ENCODE peak calls at places on chromosomes 5 and 9, in six cellular contexts. One of them, this sample, is unnamed.

GRCh38 chr9:33932078-33932807 is 115.3 kb downstream of the UBE2R2 start:
- DNase-seq in endothelial cell of umbilical vein: no peak
- DNase-seq in H1: no peak
- DNase-seq in fibroblast of lung: no peak
- DNase-seq in neural progenitor cell: no peak
- DNase-seq in HCT116: no peak
- DNase-seq in this sample: no peak

GRCh38 chr9:21688108-21689102 is 114.0 kb upstream of the MTAP start:
- DNase-seq in endothelial cell of umbilical vein: peak
- DNase-seq in fibroblast of lung: peak
- DNase-seq in H1: no peak
- DNase-seq in HCT116: no peak
- DNase-seq in neural progenitor cell: no peak
- DNase-seq in this sample: no peak

GRCh38 chr5:74382864-74383618 is 257.5 kb downstream of the ENC1 start:
- DNase-seq in H1: no peak
- DNase-seq in fibroblast of lung: peak
- DNase-seq in endothelial cell of umbilical vein: no peak
- DNase-seq in neural progenitor cell: no peak
- DNase-seq in HCT116: no peak
- DNase-seq in this sample: no peak

GRCh38 chr5:143931389-143931984 is 119.5 kb downstream of the HMHB1 start:
- DNase-seq in endothelial cell of umbilical vein: no peak
- DNase-seq in HCT116: no peak
- DNase-seq in fibroblast of lung: no peak
- DNase-seq in neural progenitor cell: peak
- DNase-seq in H1: no peak
- DNase-seq in this sample: no peak

GRCh38 chr5:151357792-151358191 is 10.4 kb upstream of the SLC36A2 start:
- DNase-seq in endothelial cell of umbilical vein: no peak
- DNase-seq in HCT116: no peak
- DNase-seq in H1: no peak
- DNase-seq in fibroblast of lung: no peak
- DNase-seq in neural progenitor cell: no peak
- DNase-seq in this sample: no peak

GRCh38 chr9:111839387-111839786 is 44.6 kb upstream of the SHOC1 start:
- DNase-seq in HCT116: no peak
- DNase-seq in neural progenitor cell: no peak
- DNase-seq in endothelial cell of umbilical vein: peak
- DNase-seq in fibroblast of lung: peak
- DNase-seq in H1: no peak
- DNase-seq in this sample: no peak

GRCh38 chr9:84153885-84154284 is 173.3 kb downstream of the RMI1 start:
- DNase-seq in neural progenitor cell: no peak
- DNase-seq in fibroblast of lung: peak
- DNase-seq in H1: no peak
- DNase-seq in HCT116: no peak
- DNase-seq in endothelial cell of umbilical vein: no peak
- DNase-seq in this sample: no peak

GRCh38 chr5:42991477-42992034 is 48.6 kb downstream of the ANXA2R start:
- DNase-seq in H1: no peak
- DNase-seq in fibroblast of lung: peak
- DNase-seq in neural progenitor cell: no peak
- DNase-seq in HCT116: no peak
- DNase-seq in endothelial cell of umbilical vein: no peak
- DNase-seq in this sample: no peak

GRCh38 chr9:111798786-111799185 is 4.0 kb upstream of the SHOC1 start:
- DNase-seq in HCT116: no peak
- DNase-seq in endothelial cell of umbilical vein: no peak
- DNase-seq in H1: no peak
- DNase-seq in fibroblast of lung: peak
- DNase-seq in neural progenitor cell: no peak
- DNase-seq in this sample: no peak

GRCh38 chr5:142356318-142356715 is 31.5 kb upstream of the SPRY4 start:
- DNase-seq in endothelial cell of umbilical vein: no peak
- DNase-seq in H1: no peak
- DNase-seq in neural progenitor cell: no peak
- DNase-seq in HCT116: no peak
- DNase-seq in fibroblast of lung: peak
- DNase-seq in this sample: peak

GRCh38 chr5:180128671-180129261 is 57.2 kb upstream of the RNF130 start:
- DNase-seq in fibroblast of lung: no peak
- DNase-seq in HCT116: no peak
- DNase-seq in endothelial cell of umbilical vein: no peak
- DNase-seq in neural progenitor cell: no peak
- DNase-seq in H1: no peak
- DNase-seq in this sample: no peak

GRCh38 chr9:136551401-136552116 is 5.7 kb upstream of the NOTCH1 start:
- DNase-seq in endothelial cell of umbilical vein: peak
- DNase-seq in HCT116: no peak
- DNase-seq in neural progenitor cell: peak
- DNase-seq in fibroblast of lung: peak
- DNase-seq in H1: no peak
- DNase-seq in this sample: no peak

GRCh38 chr5:150490296-150490669 is 17.6 kb upstream of the NDST1 start:
- DNase-seq in HCT116: no peak
- DNase-seq in neural progenitor cell: no peak
- DNase-seq in fibroblast of lung: no peak
- DNase-seq in H1: no peak
- DNase-seq in endothelial cell of umbilical vein: no peak
- DNase-seq in this sample: no peak

GRCh38 chr9:137234055-137234697 is 3.5 kb downstream of the SLC34A3 start:
- DNase-seq in neural progenitor cell: no peak
- DNase-seq in fibroblast of lung: no peak
- DNase-seq in HCT116: no peak
- DNase-seq in H1: no peak
- DNase-seq in endothelial cell of umbilical vein: no peak
- DNase-seq in this sample: no peak

GRCh38 chr9:125701351-125701750 is 5.7 kb downstream of the MAPKAP1 start:
- DNase-seq in endothelial cell of umbilical vein: no peak
- DNase-seq in H1: no peak
- DNase-seq in fibroblast of lung: peak
- DNase-seq in neural progenitor cell: no peak
- DNase-seq in HCT116: no peak
- DNase-seq in this sample: no peak

GRCh38 chr5:89309268-89309667 is 426.3 kb upstream of the MEF2C start:
- DNase-seq in H1: no peak
- DNase-seq in neural progenitor cell: no peak
- DNase-seq in HCT116: no peak
- DNase-seq in fibroblast of lung: no peak
- DNase-seq in endothelial cell of umbilical vein: no peak
- DNase-seq in this sample: no peak

GRCh38 chr5:54985301-54986268 is at the start of gene ESM1:
- DNase-seq in fibroblast of lung: peak
- DNase-seq in HCT116: no peak
- DNase-seq in neural progenitor cell: no peak
- DNase-seq in endothelial cell of umbilical vein: peak
- DNase-seq in H1: no peak
- DNase-seq in this sample: no peak

GRCh38 chr5:172647341-172648007 is 6.4 kb downstream of the NEURL1B start:
- DNase-seq in H1: no peak
- DNase-seq in neural progenitor cell: no peak
- DNase-seq in HCT116: no peak
- DNase-seq in endothelial cell of umbilical vein: no peak
- DNase-seq in fibroblast of lung: no peak
- DNase-seq in this sample: no peak

GRCh38 chr5:137320056-137321045 is 178.8 kb downstream of the SPOCK1 start:
- DNase-seq in endothelial cell of umbilical vein: peak
- DNase-seq in H1: no peak
- DNase-seq in neural progenitor cell: peak
- DNase-seq in HCT116: peak
- DNase-seq in fibroblast of lung: peak
- DNase-seq in this sample: peak

GRCh38 chr5:72149742-72150141 is 42.5 kb downstream of the MAP1B start:
- DNase-seq in endothelial cell of umbilical vein: no peak
- DNase-seq in fibroblast of lung: no peak
- DNase-seq in HCT116: no peak
- DNase-seq in H1: no peak
- DNase-seq in neural progenitor cell: no peak
- DNase-seq in this sample: no peak

GRCh38 chr9:91809581-91810285 is 140.3 kb downstream of the ROR2 start:
- DNase-seq in HCT116: no peak
- DNase-seq in endothelial cell of umbilical vein: no peak
- DNase-seq in fibroblast of lung: peak
- DNase-seq in neural progenitor cell: no peak
- DNase-seq in H1: no peak
- DNase-seq in this sample: no peak

GRCh38 chr5:17228833-17229291 is 11.4 kb downstream of the BASP1 start:
- DNase-seq in H1: no peak
- DNase-seq in endothelial cell of umbilical vein: peak
- DNase-seq in neural progenitor cell: no peak
- DNase-seq in fibroblast of lung: peak
- DNase-seq in HCT116: no peak
- DNase-seq in this sample: no peak

GRCh38 chr9:137435980-137436760 is 5.0 kb downstream of the ENTPD8 start:
- DNase-seq in endothelial cell of umbilical vein: no peak
- DNase-seq in H1: no peak
- DNase-seq in fibroblast of lung: peak
- DNase-seq in HCT116: peak
- DNase-seq in neural progenitor cell: no peak
- DNase-seq in this sample: no peak

GRCh38 chr9:99998266-99998665 is 91.8 kb downstream of the STX17 start:
- DNase-seq in endothelial cell of umbilical vein: no peak
- DNase-seq in fibroblast of lung: no peak
- DNase-seq in neural progenitor cell: no peak
- DNase-seq in H1: no peak
- DNase-seq in HCT116: no peak
- DNase-seq in this sample: no peak

GRCh38 chr5:50709471-50709870 is 43.0 kb downstream of the PARP8 start:
- DNase-seq in neural progenitor cell: no peak
- DNase-seq in HCT116: no peak
- DNase-seq in endothelial cell of umbilical vein: no peak
- DNase-seq in fibroblast of lung: peak
- DNase-seq in H1: no peak
- DNase-seq in this sample: no peak

GRCh38 chr9:129290606-129291005 is 112.5 kb upstream of the IER5L start:
- DNase-seq in H1: no peak
- DNase-seq in neural progenitor cell: no peak
- DNase-seq in HCT116: no peak
- DNase-seq in endothelial cell of umbilical vein: no peak
- DNase-seq in fibroblast of lung: no peak
- DNase-seq in this sample: no peak

GRCh38 chr5:72494700-72495124 is 12.5 kb downstream of the ZNF366 start:
- DNase-seq in HCT116: no peak
- DNase-seq in endothelial cell of umbilical vein: no peak
- DNase-seq in neural progenitor cell: no peak
- DNase-seq in fibroblast of lung: no peak
- DNase-seq in H1: no peak
- DNase-seq in this sample: peak

GRCh38 chr5:76952795-76953536 is at the start of gene CRHBP:
- DNase-seq in fibroblast of lung: no peak
- DNase-seq in HCT116: no peak
- DNase-seq in neural progenitor cell: peak
- DNase-seq in H1: no peak
- DNase-seq in endothelial cell of umbilical vein: no peak
- DNase-seq in this sample: no peak
- TF ChIP-seq EZH2 in fibroblast of lung: peak
- TF ChIP-seq EZH2 in HCT116: no peak
- TF ChIP-seq EZH2 in neural progenitor cell: no peak
- TF ChIP-seq EZH2 in H1: no peak
- TF ChIP-seq EZH2 in endothelial cell of umbilical vein: no peak
- TF ChIP-seq EZH2 in this sample: no peak

GRCh38 chr9:94639045-94639995 is at the start of gene FBP1:
- DNase-seq in HCT116: no peak
- DNase-seq in neural progenitor cell: peak
- DNase-seq in fibroblast of lung: peak
- DNase-seq in H1: no peak
- DNase-seq in endothelial cell of umbilical vein: peak
- DNase-seq in this sample: no peak
- H3K9ac ChIP-seq in HCT116: no peak
- H3K9ac ChIP-seq in neural progenitor cell: no peak
- H3K9ac ChIP-seq in fibroblast of lung: no peak
- H3K9ac ChIP-seq in H1: no peak
- H3K9ac ChIP-seq in endothelial cell of umbilical vein: no peak
- H3K9ac ChIP-seq in this sample: no peak

DNA sequence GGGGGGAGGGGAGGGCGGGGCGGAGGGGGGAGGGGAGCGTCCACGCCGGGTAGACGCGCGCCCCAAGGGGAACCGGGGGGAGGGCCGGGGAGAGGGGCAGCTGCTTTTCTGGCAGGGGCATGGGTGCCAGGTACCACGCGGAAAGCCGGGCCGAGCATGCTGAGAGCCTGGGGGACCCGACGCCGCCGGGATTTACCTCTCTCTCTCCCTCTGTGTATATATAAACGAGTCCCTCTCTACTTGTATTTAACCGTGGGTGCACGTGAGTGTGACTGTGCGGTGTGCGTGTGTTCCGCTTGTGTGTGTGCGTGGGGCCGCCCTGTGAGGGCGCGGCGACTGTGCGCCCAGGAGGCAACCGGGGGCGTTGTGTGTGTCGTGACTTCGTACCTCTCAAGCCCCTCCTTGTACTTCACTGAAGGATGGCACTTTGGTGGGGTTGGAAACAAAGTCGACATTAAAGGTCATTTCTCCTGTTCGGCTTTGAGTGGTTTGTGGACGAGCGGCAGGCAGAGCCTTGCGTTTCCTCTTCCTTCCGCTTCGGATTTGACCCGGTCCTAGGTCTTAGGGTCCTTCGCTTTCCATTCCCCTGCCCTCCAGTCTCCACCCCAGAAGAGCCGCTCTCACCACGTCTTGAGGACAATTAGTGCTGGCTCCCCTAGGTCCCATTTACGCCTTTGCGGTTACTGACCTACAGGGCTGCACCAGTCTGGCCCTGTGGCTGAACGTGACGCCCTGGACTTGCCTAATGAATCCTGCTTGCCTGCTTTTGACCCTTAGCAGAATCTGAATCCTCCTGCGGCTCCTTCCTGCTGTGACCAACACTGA is 36.2 kb upstream of the TTC1 start:
- DNase-seq in endothelial cell of umbilical vein: no peak
- DNase-seq in fibroblast of lung: no peak
- DNase-seq in neural progenitor cell: no peak
- DNase-seq in HCT116: no peak
- DNase-seq in H1: no peak
- DNase-seq in this sample: no peak
- TF ChIP-seq EZH2 in endothelial cell of umbilical vein: peak
- TF ChIP-seq EZH2 in fibroblast of lung: no peak
- TF ChIP-seq EZH2 in neural progenitor cell: peak
- TF ChIP-seq EZH2 in HCT116: no peak
- TF ChIP-seq EZH2 in H1: peak
- TF ChIP-seq EZH2 in this sample: no peak

GRCh38 chr5:122915717-122916399 is 70.4 kb downstream of the SNX24 start:
- DNase-seq in endothelial cell of umbilical vein: no peak
- DNase-seq in HCT116: no peak
- DNase-seq in neural progenitor cell: no peak
- DNase-seq in H1: no peak
- DNase-seq in fibroblast of lung: no peak
- DNase-seq in this sample: no peak

GRCh38 chr5:122916490-122916889 is 71.1 kb downstream of the SNX24 start:
- DNase-seq in H1: no peak
- DNase-seq in HCT116: no peak
- DNase-seq in endothelial cell of umbilical vein: no peak
- DNase-seq in fibroblast of lung: no peak
- DNase-seq in neural progenitor cell: no peak
- DNase-seq in this sample: no peak

GRCh38 chr5:122924203-122924602 is 78.8 kb downstream of the SNX24 start:
- DNase-seq in H1: no peak
- DNase-seq in endothelial cell of umbilical vein: no peak
- DNase-seq in neural progenitor cell: no peak
- DNase-seq in fibroblast of lung: peak
- DNase-seq in HCT116: no peak
- DNase-seq in this sample: no peak

GRCh38 chr5:122921826-122922225 is 76.4 kb downstream of the SNX24 start:
- DNase-seq in endothelial cell of umbilical vein: no peak
- DNase-seq in fibroblast of lung: peak
- DNase-seq in HCT116: no peak
- DNase-seq in H1: no peak
- DNase-seq in neural progenitor cell: no peak
- DNase-seq in this sample: no peak

GRCh38 chr5:122919969-122920368 is 74.6 kb downstream of the SNX24 start:
- DNase-seq in HCT116: no peak
- DNase-seq in endothelial cell of umbilical vein: no peak
- DNase-seq in fibroblast of lung: no peak
- DNase-seq in H1: no peak
- DNase-seq in neural progenitor cell: no peak
- DNase-seq in this sample: no peak
- H3K9ac ChIP-seq in HCT116: no peak
- H3K9ac ChIP-seq in endothelial cell of umbilical vein: no peak
- H3K9ac ChIP-seq in fibroblast of lung: no peak
- H3K9ac ChIP-seq in H1: no peak
- H3K9ac ChIP-seq in neural progenitor cell: no peak
- H3K9ac ChIP-seq in this sample: no peak

This sample was measured in SK-N-MC.